ENCODE peak calls at places on chromosomes 5 and 9, in nine cellular contexts. O is endothelial cell, X is T follicular helper cell, E is smooth muscle cell of the brain vasculature, H is immature natural killer cell, Y is AG08396, Q is activated T-helper 1 cell treated with Interleukin-2 at 50 U/mL for 16 hours, N is type B pancreatic cell, I is Calu3. W is an unnamed sample.

GRCh38 chr9:125992557-125992956 is 245.4 kb downstream of the PBX3 start:
- DNase-seq in E (no peak), Q (no peak), N (no peak), Y (no peak), X (no peak), H (no peak), O (no peak), I (no peak), W (no peak)

GRCh38 chr5:98105651-98106050 is 667.8 kb upstream of the RGMB start:
- DNase-seq in X (no peak), N (no peak), E (no peak), H (no peak), Y (no peak), O (no peak), I (no peak), Q (no peak), W (no peak)

GRCh38 chr9:4955836-4956235 is 29.2 kb upstream of the JAK2 start:
- DNase-seq in H (no peak), Q (no peak), N (no peak), Y (no peak), O (no peak), E (peak; percentile 60), I (no peak), X (no peak), W (no peak)

GRCh38 chr5:126365446-126366198 is 57.6 kb upstream of the GRAMD2B start:
- DNase-seq in X (no peak), Q (no peak), N (no peak), I (no peak), H (no peak), Y (no peak), O (no peak), E (no peak), W (no peak)

GRCh38 chr9:15086096-15087030 is 176.1 kb upstream of the FREM1 start:
- DNase-seq in I (no peak), O (no peak), N (no peak), X (no peak), E (no peak), Y (no peak), H (no peak), Q (no peak), W (no peak)

GRCh38 chr9:116910201-116910600 is 223.1 kb downstream of the TRIM32 start:
- DNase-seq in X (no peak), I (no peak), Y (no peak), O (no peak), Q (no peak), H (no peak), E (no peak), N (no peak), W (no peak)

GRCh38 chr9:78601957-78602565 is 305.1 kb downstream of the PSAT1 start:
- DNase-seq in X (no peak), I (peak; percentile 32), H (no peak), Y (peak; percentile 30), N (no peak), O (peak; percentile 55), E (peak; percentile 33), Q (no peak), W (peak; percentile 35)

GRCh38 chr5:24385070-24385469 is 259.7 kb downstream of the CDH10 start:
- DNase-seq in X (no peak), H (no peak), Y (no peak), E (no peak), N (no peak), I (no peak), O (no peak), Q (no peak), W (no peak)

GRCh38 chr5:93723005-93723404 is 18.4 kb downstream of the POU5F2 start:
- DNase-seq in X (no peak), N (no peak), Y (no peak), H (no peak), Q (no peak), O (no peak), I (peak; percentile 16), E (no peak), W (peak; percentile 0)

GRCh38 chr5:57434683-57435082 is 47.9 kb downstream of the ACTBL2 start:
- DNase-seq in I (no peak), X (no peak), H (no peak), Q (no peak), E (no peak), Y (no peak), O (no peak), N (no peak), W (no peak)

GRCh38 chr5:149256451-149256850 is 15.2 kb upstream of the AFAP1L1 start:
- DNase-seq in H (no peak), X (no peak), I (no peak), Y (no peak), O (no peak), Q (no peak), E (no peak), N (no peak), W (no peak)

GRCh38 chr9:92295240-92295790 is 1.8 kb upstream of the IARS1 start:
- DNase-seq in E (no peak), Q (no peak), I (no peak), O (no peak), N (no peak), X (no peak), H (no peak), Y (no peak), W (no peak)

GRCh38 chr5:914174-914573 is 21.5 kb downstream of the TRIP13 start:
- DNase-seq in N (no peak), E (no peak), Q (no peak), I (no peak), O (no peak), H (no peak), Y (no peak), X (no peak), W (no peak)

GRCh38 chr9:115278241-115279035 is 160.5 kb upstream of the TNC start:
- DNase-seq in E (no peak), X (no peak), Y (no peak), O (no peak), I (no peak), H (no peak), N (no peak), Q (no peak), W (no peak)